ENCODE peak calls at places on chromosomes 4 and X, in six cellular contexts. Q is hepatocyte, L is PC-3, T is HCT116, X is neural progenitor cell, K is MM.1S. J is an unnamed sample.

GRCh38 chrX:152276277-152276676 is 137.9 kb upstream of the MAGEA10 start:
- DNase-seq in Q (no peak), L (no peak), T (no peak), X (no peak), K (no peak), J (no peak)

GRCh38 chr4:175530655-175531054 is 281.4 kb downstream of the GPM6A start:
- DNase-seq in Q (no peak), L (no peak), T (no peak), X (no peak), K (no peak), J (no peak)

GRCh38 chr4:98780111-98780549 is 121.7 kb upstream of the TSPAN5 start:
- DNase-seq in Q (peak; percentile 70), L (no peak), T (no peak), X (no peak), K (no peak), J (no peak)

GRCh38 chr4:157048248-157048647 is 27.7 kb upstream of the GLRB start:
- DNase-seq in Q (peak; percentile 39), L (no peak), T (no peak), X (no peak), K (no peak), J (peak; percentile 85)

GRCh38 chr4:78827191-78827590 is 51.0 kb downstream of the BMP2K start:
- DNase-seq in Q (no peak), L (no peak), T (no peak), X (no peak), K (no peak), J (no peak)

GRCh38 chr4:159160242-159160641 is 57.4 kb downstream of the RAPGEF2 start:
- DNase-seq in Q (no peak), L (no peak), T (no peak), X (no peak), K (no peak), J (peak; percentile 13)

GRCh38 chr4:102868153-102868781 is 525 bp upstream of the CISD2 start:
- DNase-seq in Q (no peak), L (no peak), T (no peak), X (no peak), K (no peak), J (no peak)

GRCh38 chrX:13470680-13470967 is 98.8 kb upstream of the EGFL6 start:
- DNase-seq in Q (no peak), L (no peak), T (no peak), X (peak; percentile 46), K (no peak), J (no peak)

GRCh38 chrX:45557390-45557789 is 356.7 kb upstream of the DIPK2B start:
- DNase-seq in Q (no peak), L (peak; percentile 43), T (no peak), X (no peak), K (no peak), J (peak; percentile 0)

GRCh38 chrX:7638053-7638452 is 204.9 kb upstream of the VCX start:
- DNase-seq in Q (no peak), L (no peak), T (no peak), X (no peak), K (no peak), J (no peak)

GRCh38 chr4:165355900-165356300 is 22.9 kb upstream of the CPE start:
- DNase-seq in Q (peak; percentile 69), L (peak; percentile 54), T (peak; percentile 59), X (peak; percentile 78), K (peak; percentile 43), J (peak; percentile 64)

GRCh38 chr4:41257901-41258300 is 1.2 kb downstream of the UCHL1 start:
- DNase-seq in Q (no peak), L (no peak), T (no peak), X (peak; percentile 57), K (no peak), J (no peak)

GRCh38 chr4:76547167-76547760 is 112.2 kb downstream of the SHROOM3 start:
- DNase-seq in Q (no peak), L (no peak), T (no peak), X (peak; percentile 87), K (no peak), J (no peak)

GRCh38 chrX:112961981-112962380 is 121.3 kb upstream of the AMOT start:
- DNase-seq in Q (peak; percentile 5), L (no peak), T (no peak), X (no peak), K (no peak), J (no peak)

GRCh38 chr4:162282711-162283110 is 118.9 kb upstream of the FSTL5 start:
- DNase-seq in Q (no peak), L (no peak), T (no peak), X (no peak), K (no peak), J (no peak)

GRCh38 chr4:72468904-72469502 is 100.0 kb downstream of the ADAMTS3 start:
- DNase-seq in Q (peak; percentile 60), L (peak; percentile 83), T (peak; percentile 4), X (peak; percentile 61), K (peak; percentile 46), J (peak; percentile 54)

GRCh38 chrX:3811331-3812311 is 98.2 kb upstream of the PRKX start:
- DNase-seq in Q (peak; percentile 52), L (no peak), T (peak; percentile 6), X (peak; percentile 34), K (peak; percentile 62), J (peak; percentile 65)

GRCh38 chr4:186541801-186542200 is 13.6 kb downstream of the MTNR1A start:
- DNase-seq in Q (no peak), L (no peak), T (no peak), X (no peak), K (no peak), J (no peak)

GRCh38 chrX:24466025-24466424 is 939 bp downstream of the PDK3 start:
- DNase-seq in Q (no peak), L (no peak), T (no peak), X (peak; percentile 21), K (no peak), J (no peak)

GRCh38 chr4:167826281-167826680 is 266.1 kb upstream of the ANXA10 start:
- DNase-seq in Q (no peak), L (peak; percentile 2), T (no peak), X (no peak), K (no peak), J (no peak)

GRCh38 chr4:47785196-47785595 is 52.7 kb downstream of the CORIN start:
- DNase-seq in Q (no peak), L (no peak), T (no peak), X (no peak), K (no peak), J (no peak)

GRCh38 chr4:152357206-152357605 is 178.7 kb downstream of the FBXW7 start:
- DNase-seq in Q (no peak), L (no peak), T (no peak), X (no peak), K (no peak), J (peak; percentile 63)

GRCh38 chrX:122565952-122566351 is 618.1 kb upstream of the GRIA3 start:
- DNase-seq in Q (peak; percentile 18), L (peak; percentile 72), T (peak; percentile 7), X (no peak), K (no peak), J (peak; percentile 93)

GRCh38 chr4:170386511-170386910 is 296.8 kb upstream of the AADAT start:
- DNase-seq in Q (no peak), L (peak; percentile 26), T (no peak), X (no peak), K (no peak), J (peak; percentile 8)

GRCh38 chr4:143207555-143207954 is 22.8 kb downstream of the USP38 start:
- DNase-seq in Q (peak; percentile 24), L (peak; percentile 44), T (no peak), X (no peak), K (peak; percentile 38), J (peak; percentile 40)

GRCh38 chrX:48461830-48462229 is 8.2 kb downstream of the SLC38A5 start:
- DNase-seq in Q (no peak), L (no peak), T (no peak), X (no peak), K (no peak), J (peak; percentile 21)

GRCh38 chr4:158013858-158014257 is 159.0 kb downstream of the GASK1B start:
- DNase-seq in Q (no peak), L (peak; percentile 20), T (no peak), X (no peak), K (no peak), J (peak; percentile 22)

GRCh38 chr4:37561803-37562207 is 124.4 kb downstream of the RELL1 start:
- DNase-seq in Q (peak; percentile 49), L (peak; percentile 77), T (no peak), X (no peak), K (no peak), J (peak; percentile 36)

GRCh38 chr4:173763374-173763773 is 233.3 kb upstream of the HAND2 start:
- DNase-seq in Q (no peak), L (no peak), T (no peak), X (no peak), K (no peak), J (no peak)

GRCh38 chr4:24965627-24966026 is 52.8 kb upstream of the CCDC149 start:
- DNase-seq in Q (no peak), L (no peak), T (no peak), X (peak; percentile 27), K (no peak), J (no peak)
- TF ChIP-seq EZH2phosphoT487 in Q (no peak), L (no peak), T (no peak), X (no peak), K (no peak), J (no peak)

GRCh38 chr4:8856835-8857590 is 14.6 kb downstream of the HMX1 start:
- DNase-seq in Q (no peak), L (no peak), T (no peak), X (peak; percentile 53), K (no peak), J (no peak)
- TF ChIP-seq EZH2 in Q (peak; percentile 89), L (no peak), T (no peak), X (peak; percentile 83), K (peak; percentile 60), J (no peak)

GRCh38 chrX:138485767-138486166 is 225.8 kb downstream of the FGF13 start:
- DNase-seq in Q (no peak), L (no peak), T (no peak), X (no peak), K (no peak), J (no peak)
- H3K9me3 ChIP-seq in Q (no peaks in the 10 kb centered on the region), L (no peaks in the 10 kb centered on the region), T (no peaks in the 10 kb centered on the region), X (no peaks in the 10 kb centered on the region), K (no peaks in the 10 kb centered on the region), J (no peaks in the 10 kb centered on the region)

GRCh38 chr4:153787156-153787555 is 1.7 kb downstream of the SFRP2 start:
- DNase-seq in Q (no peak), L (no peak), T (no peak), X (peak; percentile 52), K (no peak), J (no peak)

GRCh38 chr4:153789741-153790651 is 1.1 kb upstream of the SFRP2 start:
- DNase-seq in Q (no peak), L (no peak), T (no peak), X (peak; percentile 88), K (no peak), J (peak; percentile 60)

GRCh38 chr4:153788419-153789276 is at the start of gene SFRP2:
- DNase-seq in Q (no peak), L (no peak), T (no peak), X (peak; percentile 94), K (no peak), J (peak; percentile 52)

GRCh38 chr4:153785830-153786721 is 2.8 kb downstream of the SFRP2 start:
- DNase-seq in Q (no peak), L (peak; percentile 53), T (peak; percentile 26), X (peak; percentile 70), K (peak; percentile 39), J (peak; percentile 65)

GRCh38 chr4:153788064-153788418 is 842 bp downstream of the SFRP2 start:
- DNase-seq in Q (no peak), L (no peak), T (no peak), X (peak; percentile 46), K (no peak), J (no peak)
- TF ChIP-seq EZH2phosphoT487 in Q (peak; percentile 21), L (no peak), T (no peak), X (peak; percentile 12), K (no peak), J (no peak)

J was measured in GM23248.